ENCODE peak calls at places on chromosome 18, in nine cellular contexts. One of them, this sample, is unnamed.
A peak's percentile ranks its signal among the peaks of the same experiment; 100 is the strongest.

GRCh38 chr18:8212893-8213805 is 396.1 kb upstream of the RAB12 start:
- DNase-seq in stimulated activated CD4-positive, alpha-beta T cell treated with anti-CD3 and anti-CD28 coated beads, TNF-alpha, amount 100 ng/mL, for 4 hours: no peak
- DNase-seq in IMR-90: peak; percentile 94
- DNase-seq in effector CD4-positive, alpha-beta T cell: no peak
- DNase-seq in GM18507: no peak
- DNase-seq in fibroblast of mammary gland: peak; percentile 84
- DNase-seq in WTC11: no peak
- DNase-seq in stromal cell of bone marrow: peak; percentile 77
- DNase-seq in NCI-H1694 treated with DMSO at 0.1 percent for 48 hours: no peak
- DNase-seq in this sample: no peak

GRCh38 chr18:45993441-45993840 is 26.3 kb upstream of the EPG5 start:
- DNase-seq in stimulated activated CD4-positive, alpha-beta T cell treated with anti-CD3 and anti-CD28 coated beads, TNF-alpha, amount 100 ng/mL, for 4 hours: no peak
- DNase-seq in IMR-90: peak; percentile 91
- DNase-seq in effector CD4-positive, alpha-beta T cell: no peak
- DNase-seq in GM18507: no peak
- DNase-seq in fibroblast of mammary gland: peak; percentile 79
- DNase-seq in WTC11: no peak
- DNase-seq in stromal cell of bone marrow: peak; percentile 54
- DNase-seq in NCI-H1694 treated with DMSO at 0.1 percent for 48 hours: no peak
- DNase-seq in this sample: no peak

GRCh38 chr18:2256577-2256976 is 314.7 kb downstream of the METTL4 start:
- DNase-seq in stimulated activated CD4-positive, alpha-beta T cell treated with anti-CD3 and anti-CD28 coated beads, TNF-alpha, amount 100 ng/mL, for 4 hours: no peak
- DNase-seq in IMR-90: no peak
- DNase-seq in effector CD4-positive, alpha-beta T cell: no peak
- DNase-seq in GM18507: no peak
- DNase-seq in fibroblast of mammary gland: no peak
- DNase-seq in WTC11: no peak
- DNase-seq in stromal cell of bone marrow: no peak
- DNase-seq in NCI-H1694 treated with DMSO at 0.1 percent for 48 hours: no peak
- DNase-seq in this sample: no peak

GRCh38 chr18:74234326-74235171 is 57.2 kb downstream of the CYB5A start:
- DNase-seq in stimulated activated CD4-positive, alpha-beta T cell treated with anti-CD3 and anti-CD28 coated beads, TNF-alpha, amount 100 ng/mL, for 4 hours: no peak
- DNase-seq in IMR-90: peak; percentile 69
- DNase-seq in effector CD4-positive, alpha-beta T cell: no peak
- DNase-seq in GM18507: no peak
- DNase-seq in fibroblast of mammary gland: peak; percentile 97
- DNase-seq in WTC11: no peak
- DNase-seq in stromal cell of bone marrow: peak; percentile 66
- DNase-seq in NCI-H1694 treated with DMSO at 0.1 percent for 48 hours: no peak
- DNase-seq in this sample: no peak

GRCh38 chr18:59143441-59143840 is 3.8 kb downstream of the SEC11C start:
- DNase-seq in stimulated activated CD4-positive, alpha-beta T cell treated with anti-CD3 and anti-CD28 coated beads, TNF-alpha, amount 100 ng/mL, for 4 hours: no peak
- DNase-seq in IMR-90: peak; percentile 41
- DNase-seq in effector CD4-positive, alpha-beta T cell: no peak
- DNase-seq in GM18507: no peak
- DNase-seq in fibroblast of mammary gland: peak; percentile 6
- DNase-seq in WTC11: no peak
- DNase-seq in stromal cell of bone marrow: peak; percentile 16
- DNase-seq in NCI-H1694 treated with DMSO at 0.1 percent for 48 hours: no peak
- DNase-seq in this sample: no peak

GRCh38 chr18:58522157-58522556 is 106.7 kb downstream of the ALPK2 start:
- DNase-seq in stimulated activated CD4-positive, alpha-beta T cell treated with anti-CD3 and anti-CD28 coated beads, TNF-alpha, amount 100 ng/mL, for 4 hours: no peak
- DNase-seq in IMR-90: no peak
- DNase-seq in effector CD4-positive, alpha-beta T cell: no peak
- DNase-seq in GM18507: no peak
- DNase-seq in fibroblast of mammary gland: no peak
- DNase-seq in WTC11: no peak
- DNase-seq in stromal cell of bone marrow: no peak
- DNase-seq in NCI-H1694 treated with DMSO at 0.1 percent for 48 hours: no peak
- DNase-seq in this sample: no peak

GRCh38 chr18:158128-159036 is at the start of gene USP14:
- DNase-seq in stimulated activated CD4-positive, alpha-beta T cell treated with anti-CD3 and anti-CD28 coated beads, TNF-alpha, amount 100 ng/mL, for 4 hours: peak; percentile 96
- DNase-seq in IMR-90: peak; percentile 96
- DNase-seq in effector CD4-positive, alpha-beta T cell: peak; percentile 95
- DNase-seq in GM18507: peak; percentile 96
- DNase-seq in fibroblast of mammary gland: peak; percentile 95
- DNase-seq in WTC11: peak; percentile 97
- DNase-seq in stromal cell of bone marrow: peak; percentile 93
- DNase-seq in NCI-H1694 treated with DMSO at 0.1 percent for 48 hours: peak; percentile 88
- DNase-seq in this sample: peak; percentile 86

GRCh38 chr18:49560277-49561126 is 1.4 kb upstream of the LIPG start:
- DNase-seq in stimulated activated CD4-positive, alpha-beta T cell treated with anti-CD3 and anti-CD28 coated beads, TNF-alpha, amount 100 ng/mL, for 4 hours: no peak
- DNase-seq in IMR-90: no peak
- DNase-seq in effector CD4-positive, alpha-beta T cell: no peak
- DNase-seq in GM18507: no peak
- DNase-seq in fibroblast of mammary gland: peak; percentile 18
- DNase-seq in WTC11: peak; percentile 49
- DNase-seq in stromal cell of bone marrow: no peak
- DNase-seq in NCI-H1694 treated with DMSO at 0.1 percent for 48 hours: peak; percentile 45
- DNase-seq in this sample: no peak

GRCh38 chr18:21831413-21831831 is 90.8 kb downstream of the MIB1 start:
- DNase-seq in stimulated activated CD4-positive, alpha-beta T cell treated with anti-CD3 and anti-CD28 coated beads, TNF-alpha, amount 100 ng/mL, for 4 hours: no peak
- DNase-seq in IMR-90: peak; percentile 34
- DNase-seq in effector CD4-positive, alpha-beta T cell: no peak
- DNase-seq in GM18507: no peak
- DNase-seq in fibroblast of mammary gland: no peak
- DNase-seq in WTC11: no peak
- DNase-seq in stromal cell of bone marrow: peak; percentile 68
- DNase-seq in NCI-H1694 treated with DMSO at 0.1 percent for 48 hours: no peak
- DNase-seq in this sample: no peak

GRCh38 chr18:49026501-49027378 is 76.0 kb upstream of the SMAD7 start:
- DNase-seq in stimulated activated CD4-positive, alpha-beta T cell treated with anti-CD3 and anti-CD28 coated beads, TNF-alpha, amount 100 ng/mL, for 4 hours: no peak
- DNase-seq in IMR-90: no peak
- DNase-seq in effector CD4-positive, alpha-beta T cell: no peak
- DNase-seq in GM18507: no peak
- DNase-seq in fibroblast of mammary gland: no peak
- DNase-seq in WTC11: no peak
- DNase-seq in stromal cell of bone marrow: no peak
- DNase-seq in NCI-H1694 treated with DMSO at 0.1 percent for 48 hours: no peak
- DNase-seq in this sample: no peak

GRCh38 chr18:74866577-74866976 is 268.9 kb downstream of the ZNF407 start:
- DNase-seq in stimulated activated CD4-positive, alpha-beta T cell treated with anti-CD3 and anti-CD28 coated beads, TNF-alpha, amount 100 ng/mL, for 4 hours: no peak
- DNase-seq in IMR-90: no peak
- DNase-seq in effector CD4-positive, alpha-beta T cell: no peak
- DNase-seq in GM18507: no peak
- DNase-seq in fibroblast of mammary gland: no peak
- DNase-seq in WTC11: no peak
- DNase-seq in stromal cell of bone marrow: no peak
- DNase-seq in NCI-H1694 treated with DMSO at 0.1 percent for 48 hours: no peak
- DNase-seq in this sample: no peak

GRCh38 chr18:36811955-36812354 is 16.8 kb downstream of the TPGS2 start:
- DNase-seq in stimulated activated CD4-positive, alpha-beta T cell treated with anti-CD3 and anti-CD28 coated beads, TNF-alpha, amount 100 ng/mL, for 4 hours: no peak
- DNase-seq in IMR-90: no peak
- DNase-seq in effector CD4-positive, alpha-beta T cell: no peak
- DNase-seq in GM18507: no peak
- DNase-seq in fibroblast of mammary gland: no peak
- DNase-seq in WTC11: no peak
- DNase-seq in stromal cell of bone marrow: no peak
- DNase-seq in NCI-H1694 treated with DMSO at 0.1 percent for 48 hours: no peak
- DNase-seq in this sample: no peak

GRCh38 chr18:39749154-39749553 is 2183.6 kb upstream of the CELF4 start:
- DNase-seq in stimulated activated CD4-positive, alpha-beta T cell treated with anti-CD3 and anti-CD28 coated beads, TNF-alpha, amount 100 ng/mL, for 4 hours: no peak
- DNase-seq in IMR-90: no peak
- DNase-seq in effector CD4-positive, alpha-beta T cell: no peak
- DNase-seq in GM18507: no peak
- DNase-seq in fibroblast of mammary gland: no peak
- DNase-seq in WTC11: no peak
- DNase-seq in stromal cell of bone marrow: no peak
- DNase-seq in NCI-H1694 treated with DMSO at 0.1 percent for 48 hours: no peak
- DNase-seq in this sample: no peak

GRCh38 chr18:38033282-38033681 is 467.7 kb upstream of the CELF4 start:
- DNase-seq in stimulated activated CD4-positive, alpha-beta T cell treated with anti-CD3 and anti-CD28 coated beads, TNF-alpha, amount 100 ng/mL, for 4 hours: no peak
- DNase-seq in IMR-90: no peak
- DNase-seq in effector CD4-positive, alpha-beta T cell: no peak
- DNase-seq in GM18507: no peak
- DNase-seq in fibroblast of mammary gland: no peak
- DNase-seq in WTC11: no peak
- DNase-seq in stromal cell of bone marrow: no peak
- DNase-seq in NCI-H1694 treated with DMSO at 0.1 percent for 48 hours: no peak
- DNase-seq in this sample: no peak

GRCh38 chr18:9965711-9966624 is 52.2 kb downstream of the VAPA start:
- DNase-seq in stimulated activated CD4-positive, alpha-beta T cell treated with anti-CD3 and anti-CD28 coated beads, TNF-alpha, amount 100 ng/mL, for 4 hours: no peak
- DNase-seq in IMR-90: peak; percentile 58
- DNase-seq in effector CD4-positive, alpha-beta T cell: no peak
- DNase-seq in GM18507: no peak
- DNase-seq in fibroblast of mammary gland: no peak
- DNase-seq in WTC11: no peak
- DNase-seq in stromal cell of bone marrow: no peak
- DNase-seq in NCI-H1694 treated with DMSO at 0.1 percent for 48 hours: no peak
- DNase-seq in this sample: no peak

GRCh38 chr18:66124394-66124793 is 373.6 kb downstream of the CDH7 start:
- DNase-seq in stimulated activated CD4-positive, alpha-beta T cell treated with anti-CD3 and anti-CD28 coated beads, TNF-alpha, amount 100 ng/mL, for 4 hours: no peak
- DNase-seq in IMR-90: no peak
- DNase-seq in effector CD4-positive, alpha-beta T cell: no peak
- DNase-seq in GM18507: no peak
- DNase-seq in fibroblast of mammary gland: no peak
- DNase-seq in WTC11: no peak
- DNase-seq in stromal cell of bone marrow: no peak
- DNase-seq in NCI-H1694 treated with DMSO at 0.1 percent for 48 hours: no peak
- DNase-seq in this sample: no peak

GRCh38 chr18:6434987-6435709 is 20.4 kb upstream of the L3MBTL4 start:
- DNase-seq in stimulated activated CD4-positive, alpha-beta T cell treated with anti-CD3 and anti-CD28 coated beads, TNF-alpha, amount 100 ng/mL, for 4 hours: no peak
- DNase-seq in IMR-90: no peak
- DNase-seq in effector CD4-positive, alpha-beta T cell: no peak
- DNase-seq in GM18507: no peak
- DNase-seq in fibroblast of mammary gland: no peak
- DNase-seq in WTC11: no peak
- DNase-seq in stromal cell of bone marrow: no peak
- DNase-seq in NCI-H1694 treated with DMSO at 0.1 percent for 48 hours: no peak
- DNase-seq in this sample: no peak

GRCh38 chr18:74476154-74476553 is 19.0 kb upstream of the DIPK1C start:
- DNase-seq in stimulated activated CD4-positive, alpha-beta T cell treated with anti-CD3 and anti-CD28 coated beads, TNF-alpha, amount 100 ng/mL, for 4 hours: no peak
- DNase-seq in IMR-90: peak; percentile 8
- DNase-seq in effector CD4-positive, alpha-beta T cell: no peak
- DNase-seq in GM18507: no peak
- DNase-seq in fibroblast of mammary gland: peak; percentile 27
- DNase-seq in WTC11: peak; percentile 71
- DNase-seq in stromal cell of bone marrow: no peak
- DNase-seq in NCI-H1694 treated with DMSO at 0.1 percent for 48 hours: peak; percentile 8
- DNase-seq in this sample: no peak

GRCh38 chr18:48514786-48515185 is 24.0 kb upstream of the CTIF start:
- DNase-seq in stimulated activated CD4-positive, alpha-beta T cell treated with anti-CD3 and anti-CD28 coated beads, TNF-alpha, amount 100 ng/mL, for 4 hours: no peak
- DNase-seq in IMR-90: no peak
- DNase-seq in effector CD4-positive, alpha-beta T cell: no peak
- DNase-seq in GM18507: no peak
- DNase-seq in fibroblast of mammary gland: no peak
- DNase-seq in WTC11: no peak
- DNase-seq in stromal cell of bone marrow: no peak
- DNase-seq in NCI-H1694 treated with DMSO at 0.1 percent for 48 hours: no peak
- DNase-seq in this sample: no peak

GRCh38 chr18:59041819-59042476 is 97.7 kb upstream of the SEC11C start:
- DNase-seq in stimulated activated CD4-positive, alpha-beta T cell treated with anti-CD3 and anti-CD28 coated beads, TNF-alpha, amount 100 ng/mL, for 4 hours: no peak
- DNase-seq in IMR-90: no peak
- DNase-seq in effector CD4-positive, alpha-beta T cell: no peak
- DNase-seq in GM18507: no peak
- DNase-seq in fibroblast of mammary gland: no peak
- DNase-seq in WTC11: no peak
- DNase-seq in stromal cell of bone marrow: no peak
- DNase-seq in NCI-H1694 treated with DMSO at 0.1 percent for 48 hours: no peak
- DNase-seq in this sample: no peak

GRCh38 chr18:28175047-28175929 is 1.6 kb downstream of the CDH2 start:
- DNase-seq in stimulated activated CD4-positive, alpha-beta T cell treated with anti-CD3 and anti-CD28 coated beads, TNF-alpha, amount 100 ng/mL, for 4 hours: no peak
- DNase-seq in IMR-90: peak; percentile 42
- DNase-seq in effector CD4-positive, alpha-beta T cell: no peak
- DNase-seq in GM18507: no peak
- DNase-seq in fibroblast of mammary gland: peak; percentile 34
- DNase-seq in WTC11: peak; percentile 47
- DNase-seq in stromal cell of bone marrow: no peak
- DNase-seq in NCI-H1694 treated with DMSO at 0.1 percent for 48 hours: no peak
- DNase-seq in this sample: no peak

GRCh38 chr18:69985239-69985638 is 37.6 kb upstream of the CD226 start:
- DNase-seq in stimulated activated CD4-positive, alpha-beta T cell treated with anti-CD3 and anti-CD28 coated beads, TNF-alpha, amount 100 ng/mL, for 4 hours: no peak
- DNase-seq in IMR-90: no peak
- DNase-seq in effector CD4-positive, alpha-beta T cell: no peak
- DNase-seq in GM18507: no peak
- DNase-seq in fibroblast of mammary gland: no peak
- DNase-seq in WTC11: peak; percentile 35
- DNase-seq in stromal cell of bone marrow: no peak
- DNase-seq in NCI-H1694 treated with DMSO at 0.1 percent for 48 hours: no peak
- DNase-seq in this sample: no peak

GRCh38 chr18:52280702-52281101 is 59.3 kb upstream of the DCC start:
- DNase-seq in stimulated activated CD4-positive, alpha-beta T cell treated with anti-CD3 and anti-CD28 coated beads, TNF-alpha, amount 100 ng/mL, for 4 hours: no peak
- DNase-seq in IMR-90: no peak
- DNase-seq in effector CD4-positive, alpha-beta T cell: no peak
- DNase-seq in GM18507: no peak
- DNase-seq in fibroblast of mammary gland: no peak
- DNase-seq in WTC11: no peak
- DNase-seq in stromal cell of bone marrow: no peak
- DNase-seq in NCI-H1694 treated with DMSO at 0.1 percent for 48 hours: no peak
- DNase-seq in this sample: no peak